ENCODE peak calls at places on chromosomes 3 and 15, in ten cellular contexts. M is neural crest cell, S is dorsolateral prefrontal cortex, K is psoas muscle, W is GM23338, A is OCI-LY7, E is AG09319, X is heart left ventricle, H is right lobe of liver, U is endothelial cell of umbilical vein. Y is an unnamed sample.
A peak's percentile ranks its signal among the peaks of the same experiment; 100 is the strongest.

GRCh38 chr3:100426029-100426682 is 24.8 kb downstream of the LNP1 start:
- DNase-seq in M (no peak), S (no peak), K (no peak), W (no peak), A (no peak), E (no peak), X (no peak), H (no peak), U (no peak), Y (no peak)

GRCh38 chr3:27279153-27279552 is 90.0 kb downstream of the NEK10 start:
- DNase-seq in M (no peak), S (peak; percentile 34), K (no peak), W (peak; percentile 54), A (no peak), E (no peak), X (no peak), H (peak; percentile 23), U (peak; percentile 10), Y (no peak)

GRCh38 chr3:124248471-124249028 is 256.6 kb upstream of the ROPN1 start:
- DNase-seq in M (no peak), S (no peak), K (peak; percentile 66), W (no peak), A (no peak), E (no peak), X (peak; percentile 73), H (peak; percentile 79), U (peak; percentile 79), Y (no peak)

GRCh38 chr3:64666171-64666581 is 21.6 kb downstream of the ADAMTS9 start:
- DNase-seq in M (no peak), S (no peak), K (no peak), W (no peak), A (no peak), E (no peak), X (peak; percentile 43), H (peak; percentile 20), U (peak; percentile 83), Y (no peak)

GRCh38 chr3:117512975-117513374 is 803.4 kb downstream of the TUSC7 start:
- DNase-seq in M (no peak), S (no peak), K (no peak), W (no peak), A (no peak), E (no peak), X (no peak), H (no peak), U (no peak), Y (no peak)

GRCh38 chr15:73009306-73010091 is 42.8 kb upstream of the NEO1 start:
- DNase-seq in M (no peak), S (no peak), K (no peak), W (no peak), A (no peak), E (no peak), X (no peak), H (no peak), U (no peak), Y (no peak)

GRCh38 chr3:27079427-27080105 is 289.6 kb downstream of the NEK10 start:
- DNase-seq in M (no peak), S (no peak), K (no peak), W (no peak), A (no peak), E (no peak), X (peak; percentile 22), H (no peak), U (peak; percentile 6), Y (no peak)

GRCh38 chr15:89758283-89758682 is 7.2 kb upstream of the MESP1 start:
- DNase-seq in M (no peak), S (no peak), K (no peak), W (no peak), A (no peak), E (no peak), X (no peak), H (no peak), U (no peak), Y (no peak)

GRCh38 chr3:19931767-19932188 is 2.2 kb downstream of the EFHB start:
- DNase-seq in M (no peak), S (no peak), K (no peak), W (no peak), A (no peak), E (no peak), X (no peak), H (no peak), U (no peak), Y (no peak)

DNA sequence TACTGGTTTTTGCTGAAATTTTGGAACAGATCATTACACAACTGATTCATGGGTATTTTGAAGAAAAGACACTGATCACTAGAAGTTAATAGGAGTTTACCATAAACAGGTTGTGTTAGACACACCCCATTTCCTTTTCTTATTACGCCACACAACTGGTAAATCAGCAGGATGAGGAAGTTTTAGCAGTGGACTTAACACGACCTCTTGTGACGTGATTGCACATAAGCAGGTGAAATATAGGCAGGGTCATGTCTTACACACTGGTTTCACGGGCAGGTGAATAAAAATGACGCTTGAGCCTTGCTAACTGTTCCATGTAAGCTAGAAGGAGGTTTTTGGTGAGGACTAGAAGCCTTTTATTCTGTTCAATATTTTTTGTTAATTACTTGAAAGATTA is 27.1 kb upstream of the TPRG1 start:
- DNase-seq in M (no peak), S (no peak), K (no peak), W (no peak), A (peak; percentile 17), E (no peak), X (no peak), H (no peak), U (peak; percentile 4), Y (peak; percentile 25)
- TF ChIP-seq CTCF in M (no peak), S (no peak), K (peak; percentile 21), W (no peak), A (peak; percentile 34), E (no peak), X (peak; percentile 7), H (no peak), U (no peak), Y (no peak)

GRCh38 chr15:52217186-52217585 is 26.0 kb upstream of the GNB5 start:
- DNase-seq in M (no peak), S (no peak), K (peak; percentile 60), W (peak; percentile 71), A (peak; percentile 81), E (no peak), X (no peak), H (no peak), U (no peak), Y (peak; percentile 37)
- TF ChIP-seq CTCF in M (peak; percentile 29), S (no peak), K (no peak), W (peak; percentile 59), A (peak; percentile 90), E (no peak), X (no peak), H (no peak), U (peak; percentile 3), Y (no peak)

GRCh38 chr15:27487846-27488245 is 516.9 kb downstream of the GABRG3 start:
- DNase-seq in M (no peak), S (no peak), K (no peak), W (no peak), A (no peak), E (no peak), X (no peak), H (no peak), U (no peak), Y (no peak)

GRCh38 chr15:27486036-27486435 is 515.1 kb downstream of the GABRG3 start:
- DNase-seq in M (no peak), S (no peak), K (no peak), W (no peak), A (no peak), E (no peak), X (no peak), H (no peak), U (no peak), Y (no peak)

GRCh38 chr15:27485265-27485664 is 514.3 kb downstream of the GABRG3 start:
- DNase-seq in M (no peak), S (no peak), K (no peak), W (peak; percentile 23), A (no peak), E (no peak), X (no peak), H (no peak), U (no peak), Y (no peak)

GRCh38 chr15:27483124-27483523 is 512.1 kb downstream of the GABRG3 start:
- DNase-seq in M (no peak), S (no peak), K (no peak), W (no peak), A (no peak), E (no peak), X (no peak), H (no peak), U (no peak), Y (no peak)

DNA sequence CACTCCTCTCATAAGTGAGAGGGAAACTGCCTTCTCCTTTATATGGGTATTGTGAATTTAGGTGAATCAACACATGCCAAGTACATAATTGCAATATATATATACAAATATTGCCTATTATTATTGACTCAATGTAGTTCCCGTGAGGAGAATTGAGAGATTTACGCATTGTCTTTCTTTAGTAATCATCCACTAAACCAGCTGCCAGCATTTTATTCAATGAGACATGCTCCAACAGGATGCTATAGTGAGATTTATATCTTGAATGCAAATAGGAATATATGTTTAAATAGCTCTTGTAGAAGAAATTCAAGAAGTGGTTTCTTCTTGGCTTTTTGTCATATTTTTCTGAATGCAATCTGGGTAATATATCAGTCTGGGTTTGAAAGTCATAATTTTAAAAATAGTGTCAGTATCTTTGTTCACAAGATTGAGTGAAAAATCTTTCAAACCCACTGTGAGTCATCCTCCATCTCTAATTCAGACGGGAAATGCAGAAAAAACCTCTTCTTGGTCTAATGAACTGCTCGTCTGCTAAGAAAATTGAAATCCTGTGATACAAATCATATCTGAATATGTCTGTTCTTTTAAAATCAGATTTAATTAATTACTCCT is 515.8 kb downstream of the GABRG3 start:
- DNase-seq in M (no peak), S (no peak), K (no peak), W (no peak), A (no peak), E (no peak), X (no peak), H (no peak), U (no peak), Y (no peak)
- TF ChIP-seq CTCF in M (no peak), S (no peak), K (no peak), W (no peak), A (no peak), E (no peak), X (no peak), H (no peak), U (no peak), Y (no peak)

GRCh38 chr3:62556121-62556520 is 182.8 kb upstream of the FEZF2 start:
- DNase-seq in M (no peak), S (no peak), K (no peak), W (peak; percentile 66), A (no peak), E (no peak), X (no peak), H (no peak), U (no peak), Y (no peak)

GRCh38 chr3:62553811-62554210 is 180.5 kb upstream of the FEZF2 start:
- DNase-seq in M (no peak), S (no peak), K (no peak), W (no peak), A (no peak), E (no peak), X (no peak), H (no peak), U (no peak), Y (no peak)

GRCh38 chr3:62557450-62557849 is 184.1 kb upstream of the FEZF2 start:
- DNase-seq in M (no peak), S (no peak), K (no peak), W (no peak), A (no peak), E (no peak), X (no peak), H (no peak), U (no peak), Y (no peak)

GRCh38 chr3:62551556-62551955 is 178.2 kb upstream of the FEZF2 start:
- DNase-seq in M (no peak), S (no peak), K (no peak), W (no peak), A (no peak), E (no peak), X (no peak), H (no peak), U (no peak), Y (no peak)

GRCh38 chr3:62554264-62554799 is 181.0 kb upstream of the FEZF2 start:
- DNase-seq in M (no peak), S (no peak), K (no peak), W (peak; percentile 73), A (peak; percentile 44), E (no peak), X (no peak), H (no peak), U (no peak), Y (no peak)
- TF ChIP-seq CTCF in M (peak; percentile 40), S (no peak), K (peak; percentile 6), W (peak; percentile 71), A (peak; percentile 68), E (peak; percentile 27), X (no peak), H (no peak), U (peak; percentile 31), Y (no peak)